ENCODE peak calls at places on chromosomes 1 and 21, in six cellular contexts. One of them, this sample, is unnamed.

GRCh38 chr21:35674895-35675470 is 385.3 kb downstream of the SETD4 start:
- DNase-seq in activated CD4-positive, alpha-beta T cell treated with anti-CD3 and anti-CD28 coated beads, Interleukin-2, amount 10 ng/mL, durations not matched to agents 7 days and 5 days: no peak
- DNase-seq in HFFc6: peak; percentile 16
- DNase-seq in uterus: no peak
- DNase-seq in stimulated activated CD4-positive, alpha-beta T cell treated with anti-CD3 and anti-CD28 coated beads, Interleukin-4, amount 100 ng/mL, for 4 hours: no peak
- DNase-seq in KG1: no peak
- DNase-seq in this sample: no peak

GRCh38 chr21:43300496-43301423 is 126.2 kb downstream of the SIK1 start:
- DNase-seq in uterus: no peak
- DNase-seq in activated CD4-positive, alpha-beta T cell treated with anti-CD3 and anti-CD28 coated beads, Interleukin-2, amount 10 ng/mL, durations not matched to agents 7 days and 5 days: no peak
- DNase-seq in KG1: no peak
- DNase-seq in HFFc6: no peak
- DNase-seq in stimulated activated CD4-positive, alpha-beta T cell treated with anti-CD3 and anti-CD28 coated beads, Interleukin-4, amount 100 ng/mL, for 4 hours: no peak
- DNase-seq in this sample: no peak

GRCh38 chr21:14114251-14114650 is 96.5 kb downstream of the LIPI start:
- DNase-seq in stimulated activated CD4-positive, alpha-beta T cell treated with anti-CD3 and anti-CD28 coated beads, Interleukin-4, amount 100 ng/mL, for 4 hours: no peak
- DNase-seq in HFFc6: no peak
- DNase-seq in uterus: no peak
- DNase-seq in activated CD4-positive, alpha-beta T cell treated with anti-CD3 and anti-CD28 coated beads, Interleukin-2, amount 10 ng/mL, durations not matched to agents 7 days and 5 days: no peak
- DNase-seq in KG1: no peak
- DNase-seq in this sample: no peak

GRCh38 chr1:93749894-93750301 is 68.3 kb upstream of the BCAR3 start:
- DNase-seq in stimulated activated CD4-positive, alpha-beta T cell treated with anti-CD3 and anti-CD28 coated beads, Interleukin-4, amount 100 ng/mL, for 4 hours: no peak
- DNase-seq in HFFc6: no peak
- DNase-seq in KG1: no peak
- DNase-seq in activated CD4-positive, alpha-beta T cell treated with anti-CD3 and anti-CD28 coated beads, Interleukin-2, amount 10 ng/mL, durations not matched to agents 7 days and 5 days: no peak
- DNase-seq in uterus: no peak
- DNase-seq in this sample: no peak

GRCh38 chr1:45009956-45010854 is 919 bp downstream of the HECTD3 start:
- DNase-seq in activated CD4-positive, alpha-beta T cell treated with anti-CD3 and anti-CD28 coated beads, Interleukin-2, amount 10 ng/mL, durations not matched to agents 7 days and 5 days: peak; percentile 33
- DNase-seq in stimulated activated CD4-positive, alpha-beta T cell treated with anti-CD3 and anti-CD28 coated beads, Interleukin-4, amount 100 ng/mL, for 4 hours: peak; percentile 29
- DNase-seq in KG1: no peak
- DNase-seq in HFFc6: no peak
- DNase-seq in uterus: no peak
- DNase-seq in this sample: no peak

GRCh38 chr1:32334864-32335618 is 992 bp downstream of the MARCKSL1 start:
- DNase-seq in HFFc6: no peak
- DNase-seq in uterus: peak; percentile 62
- DNase-seq in KG1: peak; percentile 24
- DNase-seq in activated CD4-positive, alpha-beta T cell treated with anti-CD3 and anti-CD28 coated beads, Interleukin-2, amount 10 ng/mL, durations not matched to agents 7 days and 5 days: peak; percentile 56
- DNase-seq in stimulated activated CD4-positive, alpha-beta T cell treated with anti-CD3 and anti-CD28 coated beads, Interleukin-4, amount 100 ng/mL, for 4 hours: peak; percentile 65
- DNase-seq in this sample: peak; percentile 50

GRCh38 chr21:44534688-44535087 is 5.3 kb downstream of the KRTAP10-1 start:
- DNase-seq in uterus: no peak
- DNase-seq in KG1: no peak
- DNase-seq in activated CD4-positive, alpha-beta T cell treated with anti-CD3 and anti-CD28 coated beads, Interleukin-2, amount 10 ng/mL, durations not matched to agents 7 days and 5 days: no peak
- DNase-seq in HFFc6: no peak
- DNase-seq in stimulated activated CD4-positive, alpha-beta T cell treated with anti-CD3 and anti-CD28 coated beads, Interleukin-4, amount 100 ng/mL, for 4 hours: no peak
- DNase-seq in this sample: no peak

GRCh38 chr21:42182713-42183371 is 36.1 kb upstream of the ABCG1 start:
- DNase-seq in stimulated activated CD4-positive, alpha-beta T cell treated with anti-CD3 and anti-CD28 coated beads, Interleukin-4, amount 100 ng/mL, for 4 hours: no peak
- DNase-seq in uterus: no peak
- DNase-seq in HFFc6: no peak
- DNase-seq in KG1: no peak
- DNase-seq in activated CD4-positive, alpha-beta T cell treated with anti-CD3 and anti-CD28 coated beads, Interleukin-2, amount 10 ng/mL, durations not matched to agents 7 days and 5 days: no peak
- DNase-seq in this sample: no peak

GRCh38 chr21:46100020-46100419 is 2.1 kb downstream of the COL6A2 start:
- DNase-seq in stimulated activated CD4-positive, alpha-beta T cell treated with anti-CD3 and anti-CD28 coated beads, Interleukin-4, amount 100 ng/mL, for 4 hours: no peak
- DNase-seq in uterus: no peak
- DNase-seq in HFFc6: no peak
- DNase-seq in activated CD4-positive, alpha-beta T cell treated with anti-CD3 and anti-CD28 coated beads, Interleukin-2, amount 10 ng/mL, durations not matched to agents 7 days and 5 days: no peak
- DNase-seq in KG1: no peak
- DNase-seq in this sample: no peak

GRCh38 chr1:103489881-103490280 is 35.6 kb upstream of the RNPC3 start:
- DNase-seq in uterus: no peak
- DNase-seq in activated CD4-positive, alpha-beta T cell treated with anti-CD3 and anti-CD28 coated beads, Interleukin-2, amount 10 ng/mL, durations not matched to agents 7 days and 5 days: no peak
- DNase-seq in KG1: no peak
- DNase-seq in stimulated activated CD4-positive, alpha-beta T cell treated with anti-CD3 and anti-CD28 coated beads, Interleukin-4, amount 100 ng/mL, for 4 hours: no peak
- DNase-seq in HFFc6: no peak
- DNase-seq in this sample: no peak

GRCh38 chr1:3053986-3054385 is 15.0 kb upstream of the PRDM16 start:
- DNase-seq in activated CD4-positive, alpha-beta T cell treated with anti-CD3 and anti-CD28 coated beads, Interleukin-2, amount 10 ng/mL, durations not matched to agents 7 days and 5 days: no peak
- DNase-seq in KG1: no peak
- DNase-seq in stimulated activated CD4-positive, alpha-beta T cell treated with anti-CD3 and anti-CD28 coated beads, Interleukin-4, amount 100 ng/mL, for 4 hours: no peak
- DNase-seq in HFFc6: no peak
- DNase-seq in uterus: no peak
- DNase-seq in this sample: no peak

GRCh38 chr21:42493109-42494060 is 2.6 kb downstream of the RSPH1 start:
- DNase-seq in uterus: no peak
- DNase-seq in activated CD4-positive, alpha-beta T cell treated with anti-CD3 and anti-CD28 coated beads, Interleukin-2, amount 10 ng/mL, durations not matched to agents 7 days and 5 days: no peak
- DNase-seq in KG1: no peak
- DNase-seq in stimulated activated CD4-positive, alpha-beta T cell treated with anti-CD3 and anti-CD28 coated beads, Interleukin-4, amount 100 ng/mL, for 4 hours: no peak
- DNase-seq in HFFc6: no peak
- DNase-seq in this sample: no peak

GRCh38 chr1:214850432-214851010 is 232.0 kb upstream of the KCNK2 start:
- DNase-seq in uterus: no peak
- DNase-seq in stimulated activated CD4-positive, alpha-beta T cell treated with anti-CD3 and anti-CD28 coated beads, Interleukin-4, amount 100 ng/mL, for 4 hours: no peak
- DNase-seq in HFFc6: no peak
- DNase-seq in KG1: no peak
- DNase-seq in activated CD4-positive, alpha-beta T cell treated with anti-CD3 and anti-CD28 coated beads, Interleukin-2, amount 10 ng/mL, durations not matched to agents 7 days and 5 days: no peak
- DNase-seq in this sample: no peak

GRCh38 chr1:36622741-36623648 is 140.3 kb upstream of the CSF3R start:
- DNase-seq in activated CD4-positive, alpha-beta T cell treated with anti-CD3 and anti-CD28 coated beads, Interleukin-2, amount 10 ng/mL, durations not matched to agents 7 days and 5 days: no peak
- DNase-seq in stimulated activated CD4-positive, alpha-beta T cell treated with anti-CD3 and anti-CD28 coated beads, Interleukin-4, amount 100 ng/mL, for 4 hours: no peak
- DNase-seq in HFFc6: no peak
- DNase-seq in uterus: no peak
- DNase-seq in KG1: peak; percentile 2
- DNase-seq in this sample: no peak

GRCh38 chr1:35605071-35605881 is 32.2 kb downstream of the TFAP2E start:
- DNase-seq in HFFc6: peak; percentile 15
- DNase-seq in activated CD4-positive, alpha-beta T cell treated with anti-CD3 and anti-CD28 coated beads, Interleukin-2, amount 10 ng/mL, durations not matched to agents 7 days and 5 days: no peak
- DNase-seq in stimulated activated CD4-positive, alpha-beta T cell treated with anti-CD3 and anti-CD28 coated beads, Interleukin-4, amount 100 ng/mL, for 4 hours: no peak
- DNase-seq in uterus: no peak
- DNase-seq in KG1: no peak
- DNase-seq in this sample: no peak

GRCh38 chr1:181479137-181479745 is 4.1 kb upstream of the CACNA1E start:
- DNase-seq in uterus: peak; percentile 55
- DNase-seq in HFFc6: peak; percentile 55
- DNase-seq in activated CD4-positive, alpha-beta T cell treated with anti-CD3 and anti-CD28 coated beads, Interleukin-2, amount 10 ng/mL, durations not matched to agents 7 days and 5 days: peak; percentile 44
- DNase-seq in KG1: peak; percentile 6
- DNase-seq in stimulated activated CD4-positive, alpha-beta T cell treated with anti-CD3 and anti-CD28 coated beads, Interleukin-4, amount 100 ng/mL, for 4 hours: no peak
- DNase-seq in this sample: no peak

GRCh38 chr1:38727629-38728175 is 131.9 kb downstream of the RRAGC start:
- DNase-seq in stimulated activated CD4-positive, alpha-beta T cell treated with anti-CD3 and anti-CD28 coated beads, Interleukin-4, amount 100 ng/mL, for 4 hours: no peak
- DNase-seq in activated CD4-positive, alpha-beta T cell treated with anti-CD3 and anti-CD28 coated beads, Interleukin-2, amount 10 ng/mL, durations not matched to agents 7 days and 5 days: no peak
- DNase-seq in KG1: no peak
- DNase-seq in HFFc6: no peak
- DNase-seq in uterus: no peak
- DNase-seq in this sample: no peak

GRCh38 chr21:38982096-38982495 is 176.4 kb downstream of the ETS2 start:
- DNase-seq in stimulated activated CD4-positive, alpha-beta T cell treated with anti-CD3 and anti-CD28 coated beads, Interleukin-4, amount 100 ng/mL, for 4 hours: no peak
- DNase-seq in activated CD4-positive, alpha-beta T cell treated with anti-CD3 and anti-CD28 coated beads, Interleukin-2, amount 10 ng/mL, durations not matched to agents 7 days and 5 days: no peak
- DNase-seq in uterus: no peak
- DNase-seq in HFFc6: no peak
- DNase-seq in KG1: no peak
- DNase-seq in this sample: no peak

GRCh38 chr1:209667701-209668100 is 7.5 kb upstream of the G0S2 start:
- DNase-seq in activated CD4-positive, alpha-beta T cell treated with anti-CD3 and anti-CD28 coated beads, Interleukin-2, amount 10 ng/mL, durations not matched to agents 7 days and 5 days: no peak
- DNase-seq in stimulated activated CD4-positive, alpha-beta T cell treated with anti-CD3 and anti-CD28 coated beads, Interleukin-4, amount 100 ng/mL, for 4 hours: no peak
- DNase-seq in uterus: no peak
- DNase-seq in KG1: no peak
- DNase-seq in HFFc6: no peak
- DNase-seq in this sample: no peak

This sample was measured in GM12891.